ENCODE peak calls at places on chromosomes 5 and 9, in five cellular contexts. One of them, this sample, is unnamed.
A peak's percentile ranks its signal among the peaks of the same experiment; 100 is the strongest.

GRCh38 chr5:14475013-14475412 is 106.6 kb upstream of the OTULINL start:
- DNase-seq in OCI-LY7: no peak
- DNase-seq in endothelial cell: no peak
- DNase-seq in neural progenitor cell: no peak
- DNase-seq in upper lobe of right lung: no peak
- DNase-seq in this sample: no peak

GRCh38 chr5:11595045-11595444 is 309.2 kb downstream of the CTNND2 start:
- DNase-seq in OCI-LY7: no peak
- DNase-seq in endothelial cell: no peak
- DNase-seq in neural progenitor cell: no peak
- DNase-seq in upper lobe of right lung: no peak
- DNase-seq in this sample: no peak

GRCh38 chr5:149168276-149168675 is 27.0 kb downstream of the ABLIM3 start:
- DNase-seq in OCI-LY7: no peak
- DNase-seq in endothelial cell: no peak
- DNase-seq in neural progenitor cell: no peak
- DNase-seq in upper lobe of right lung: no peak
- DNase-seq in this sample: no peak

GRCh38 chr5:773517-774264 is 10.8 kb downstream of the ZDHHC11B start:
- DNase-seq in OCI-LY7: no peak
- DNase-seq in endothelial cell: no peak
- DNase-seq in neural progenitor cell: no peak
- DNase-seq in upper lobe of right lung: peak; percentile 59
- DNase-seq in this sample: no peak

GRCh38 chr5:126830061-126830460 is 53.1 kb downstream of the LMNB1 start:
- DNase-seq in OCI-LY7: no peak
- DNase-seq in endothelial cell: no peak
- DNase-seq in neural progenitor cell: no peak
- DNase-seq in upper lobe of right lung: no peak
- DNase-seq in this sample: no peak

GRCh38 chr9:127135056-127135745 is 12.8 kb upstream of the ANGPTL2 start:
- DNase-seq in OCI-LY7: no peak
- DNase-seq in endothelial cell: no peak
- DNase-seq in neural progenitor cell: no peak
- DNase-seq in upper lobe of right lung: peak; percentile 31
- DNase-seq in this sample: peak; percentile 76

GRCh38 chr9:19184144-19184917 is 46.2 kb upstream of the DENND4C start:
- DNase-seq in OCI-LY7: peak; percentile 43
- DNase-seq in endothelial cell: no peak
- DNase-seq in neural progenitor cell: no peak
- DNase-seq in upper lobe of right lung: peak; percentile 84
- DNase-seq in this sample: peak; percentile 86

GRCh38 chr9:135339378-135339973 is 140.1 kb upstream of the PPP1R26 start:
- DNase-seq in OCI-LY7: no peak
- DNase-seq in endothelial cell: no peak
- DNase-seq in neural progenitor cell: no peak
- DNase-seq in upper lobe of right lung: peak; percentile 57
- DNase-seq in this sample: no peak

GRCh38 chr5:139855451-139855850 is 59.8 kb downstream of the PSD2 start:
- DNase-seq in OCI-LY7: no peak
- DNase-seq in endothelial cell: no peak
- DNase-seq in neural progenitor cell: no peak
- DNase-seq in upper lobe of right lung: peak; percentile 61
- DNase-seq in this sample: no peak

GRCh38 chr5:180438785-180439780 is 55.1 kb upstream of the CNOT6 start:
- DNase-seq in OCI-LY7: no peak
- DNase-seq in endothelial cell: no peak
- DNase-seq in neural progenitor cell: no peak
- DNase-seq in upper lobe of right lung: peak; percentile 73
- DNase-seq in this sample: peak; percentile 40

GRCh38 chr9:121266906-121267650 is 884 bp upstream of the GSN start:
- DNase-seq in OCI-LY7: no peak
- DNase-seq in endothelial cell: no peak
- DNase-seq in neural progenitor cell: no peak
- DNase-seq in upper lobe of right lung: no peak
- DNase-seq in this sample: no peak

GRCh38 chr5:74034738-74035137 is 408.7 kb downstream of the ARHGEF28 start:
- DNase-seq in OCI-LY7: no peak
- DNase-seq in endothelial cell: no peak
- DNase-seq in neural progenitor cell: no peak
- DNase-seq in upper lobe of right lung: no peak
- DNase-seq in this sample: no peak

GRCh38 chr9:98607787-98608186 is 100.9 kb downstream of the GABBR2 start:
- DNase-seq in OCI-LY7: no peak
- DNase-seq in endothelial cell: no peak
- DNase-seq in neural progenitor cell: no peak
- DNase-seq in upper lobe of right lung: no peak
- DNase-seq in this sample: no peak

GRCh38 chr5:67493676-67494075 is 297.1 kb upstream of the CD180 start:
- DNase-seq in OCI-LY7: no peak
- DNase-seq in endothelial cell: peak; percentile 27
- DNase-seq in neural progenitor cell: peak; percentile 54
- DNase-seq in upper lobe of right lung: no peak
- DNase-seq in this sample: no peak

GRCh38 chr5:103258368-103258956 is at the start of gene MACIR:
- DNase-seq in OCI-LY7: peak; percentile 96
- DNase-seq in endothelial cell: peak; percentile 97
- DNase-seq in neural progenitor cell: peak; percentile 99
- DNase-seq in upper lobe of right lung: peak; percentile 99
- DNase-seq in this sample: peak; percentile 99
- TF ChIP-seq CTCF in OCI-LY7: peak; percentile 11
- TF ChIP-seq CTCF in endothelial cell: no peak
- TF ChIP-seq CTCF in neural progenitor cell: peak; percentile 3
- TF ChIP-seq CTCF in upper lobe of right lung: no peak
- TF ChIP-seq CTCF in this sample: peak; percentile 12

GRCh38 chr5:103271570-103272289 is 13.2 kb downstream of the MACIR start:
- DNase-seq in OCI-LY7: no peak
- DNase-seq in endothelial cell: no peak
- DNase-seq in neural progenitor cell: no peak
- DNase-seq in upper lobe of right lung: no peak
- DNase-seq in this sample: no peak

GRCh38 chr5:103270581-103270980 is 12.0 kb downstream of the MACIR start:
- DNase-seq in OCI-LY7: no peak
- DNase-seq in endothelial cell: no peak
- DNase-seq in neural progenitor cell: no peak
- DNase-seq in upper lobe of right lung: no peak
- DNase-seq in this sample: no peak

GRCh38 chr5:103272377-103272776 is 13.8 kb downstream of the MACIR start:
- DNase-seq in OCI-LY7: no peak
- DNase-seq in endothelial cell: no peak
- DNase-seq in neural progenitor cell: no peak
- DNase-seq in upper lobe of right lung: no peak
- DNase-seq in this sample: no peak

GRCh38 chr5:103275851-103276250 is 17.3 kb downstream of the MACIR start:
- DNase-seq in OCI-LY7: no peak
- DNase-seq in endothelial cell: no peak
- DNase-seq in neural progenitor cell: no peak
- DNase-seq in upper lobe of right lung: no peak
- DNase-seq in this sample: no peak

GRCh38 chr5:103273952-103274351 is 15.4 kb downstream of the MACIR start:
- DNase-seq in OCI-LY7: no peak
- DNase-seq in endothelial cell: no peak
- DNase-seq in neural progenitor cell: no peak
- DNase-seq in upper lobe of right lung: no peak
- DNase-seq in this sample: no peak
- TF ChIP-seq CTCF in OCI-LY7: no peak
- TF ChIP-seq CTCF in endothelial cell: no peak
- TF ChIP-seq CTCF in neural progenitor cell: no peak
- TF ChIP-seq CTCF in upper lobe of right lung: no peak
- TF ChIP-seq CTCF in this sample: no peak

DNA sequence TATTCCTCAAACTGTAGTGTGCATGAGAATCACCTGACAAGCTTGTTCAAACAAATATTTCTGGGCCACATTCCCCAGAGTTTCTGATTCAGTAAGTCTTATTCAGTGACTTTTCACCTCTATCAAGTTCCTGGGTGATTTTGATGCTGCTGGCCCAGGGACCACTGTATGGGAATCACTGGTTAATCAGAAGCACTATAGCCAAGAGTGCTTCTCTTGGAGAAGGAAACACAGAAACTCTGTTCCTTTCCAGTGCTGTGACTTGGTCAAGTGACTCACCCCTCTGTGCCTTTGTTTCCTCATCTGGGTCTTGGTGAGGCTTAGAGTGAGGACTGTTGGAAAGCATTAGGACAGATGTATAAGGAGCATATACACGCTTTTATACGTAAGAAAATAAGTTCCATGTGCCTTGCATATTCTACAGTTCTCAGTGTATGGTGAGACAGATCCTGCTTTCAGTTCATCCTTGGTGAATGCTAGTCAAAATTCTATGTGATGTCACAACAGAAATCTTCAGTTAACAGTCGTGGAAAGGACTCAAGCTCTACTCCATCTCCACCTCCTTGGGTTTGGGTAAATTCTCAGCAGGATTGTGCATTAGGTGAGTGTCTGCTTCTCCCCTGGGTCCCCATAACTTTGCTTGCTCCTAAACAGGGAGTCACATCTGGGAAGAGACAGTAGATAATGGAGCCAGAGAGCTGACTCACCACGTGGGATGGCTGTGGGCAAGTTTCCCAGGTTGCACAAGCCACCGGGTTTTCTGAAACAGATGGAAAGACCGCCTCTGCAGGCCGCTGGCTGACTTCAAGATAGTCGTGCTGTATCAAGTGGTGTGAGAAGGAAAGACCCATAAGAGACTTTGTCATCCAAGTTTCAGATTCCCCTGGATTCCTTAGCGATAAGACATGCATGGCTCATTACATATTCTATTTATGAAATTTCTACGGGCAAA is 117.0 kb downstream of the NXNL2 start:
- DNase-seq in OCI-LY7: no peak
- DNase-seq in endothelial cell: no peak
- DNase-seq in neural progenitor cell: no peak
- DNase-seq in upper lobe of right lung: no peak
- DNase-seq in this sample: no peak
- TF ChIP-seq CTCF in OCI-LY7: no peak
- TF ChIP-seq CTCF in endothelial cell: no peak
- TF ChIP-seq CTCF in neural progenitor cell: no peak
- TF ChIP-seq CTCF in upper lobe of right lung: no peak
- TF ChIP-seq CTCF in this sample: no peak

DNA sequence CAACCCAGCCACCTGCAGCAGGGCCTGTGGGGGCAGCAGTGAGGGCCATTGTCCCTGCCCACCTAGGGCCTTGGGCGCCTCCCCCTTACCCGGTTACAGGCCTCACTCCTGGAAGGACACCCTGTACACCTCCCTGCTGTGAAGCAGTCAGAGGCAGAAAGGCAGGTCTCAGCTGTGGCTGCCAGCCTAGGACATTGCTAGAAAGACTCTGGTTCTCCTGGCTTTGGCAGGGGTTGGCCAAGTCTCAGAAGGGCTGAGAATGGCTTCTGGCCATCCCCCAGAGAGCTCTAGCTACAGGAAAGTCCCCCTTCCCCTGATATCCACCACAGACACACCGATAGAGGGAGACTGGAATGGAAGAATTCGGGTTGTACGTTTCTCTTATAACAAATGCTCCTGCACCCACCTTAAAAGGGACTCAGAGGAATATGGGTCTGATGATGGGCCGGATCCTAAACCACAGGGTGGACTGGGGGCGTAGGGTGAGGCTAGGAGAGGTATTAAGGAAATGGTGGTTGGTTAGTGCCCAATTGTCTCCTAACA is 2.4 kb downstream of the DNAJB5 start:
- DNase-seq in OCI-LY7: no peak
- DNase-seq in endothelial cell: no peak
- DNase-seq in neural progenitor cell: peak; percentile 38
- DNase-seq in upper lobe of right lung: peak; percentile 57
- DNase-seq in this sample: no peak
- TF ChIP-seq CTCF in OCI-LY7: no peak
- TF ChIP-seq CTCF in endothelial cell: no peak
- TF ChIP-seq CTCF in neural progenitor cell: peak; percentile 18
- TF ChIP-seq CTCF in upper lobe of right lung: no peak
- TF ChIP-seq CTCF in this sample: no peak

GRCh38 chr9:125003332-125003731 is 62.4 kb upstream of the GOLGA1 start:
- DNase-seq in OCI-LY7: no peak
- DNase-seq in endothelial cell: no peak
- DNase-seq in neural progenitor cell: no peak
- DNase-seq in upper lobe of right lung: no peak
- DNase-seq in this sample: no peak

DNA sequence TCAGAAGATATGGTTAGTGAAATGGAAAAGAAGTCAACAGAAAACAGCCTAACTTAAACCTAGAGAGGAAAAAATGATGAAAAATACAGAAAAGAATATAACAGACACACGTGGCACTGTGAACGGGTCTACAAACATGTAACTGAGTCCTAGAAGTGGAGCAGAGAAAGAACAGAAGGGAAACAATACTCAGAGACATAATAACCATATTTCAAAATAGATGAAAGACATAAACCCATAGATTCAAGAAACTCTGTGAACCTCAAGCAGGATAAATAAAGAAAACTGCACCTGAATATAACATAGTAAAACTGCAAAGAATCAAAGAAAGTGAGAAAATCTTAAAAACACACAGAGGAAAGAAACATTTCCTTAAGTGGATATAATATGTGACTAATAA is 67.7 kb upstream of the GOLGA1 start:
- DNase-seq in OCI-LY7: no peak
- DNase-seq in endothelial cell: no peak
- DNase-seq in neural progenitor cell: no peak
- DNase-seq in upper lobe of right lung: no peak
- DNase-seq in this sample: no peak
- TF ChIP-seq CTCF in OCI-LY7: no peak
- TF ChIP-seq CTCF in endothelial cell: no peak
- TF ChIP-seq CTCF in neural progenitor cell: no peak
- TF ChIP-seq CTCF in upper lobe of right lung: no peak
- TF ChIP-seq CTCF in this sample: no peak

GRCh38 chr5:119453045-119453383 is 717 bp downstream of the HSD17B4 start:
- DNase-seq in OCI-LY7: peak; percentile 25
- DNase-seq in endothelial cell: no peak
- DNase-seq in neural progenitor cell: no peak
- DNase-seq in upper lobe of right lung: no peak
- DNase-seq in this sample: no peak
- TF ChIP-seq CTCF in OCI-LY7: no peak
- TF ChIP-seq CTCF in endothelial cell: no peak
- TF ChIP-seq CTCF in neural progenitor cell: no peak
- TF ChIP-seq CTCF in upper lobe of right lung: no peak
- TF ChIP-seq CTCF in this sample: no peak